ENCODE peak calls at places on chromosomes 12 and 14, in four cellular contexts. H, Z, D and A are unnamed samples.
A peak's percentile ranks its signal among the peaks of the same experiment; 100 is the strongest.

GRCh38 chr12:124167141-124167540 is 127.8 kb upstream of the RFLNA start:
- DNase-seq in H (no peak), Z (no peak), D (no peak), A (no peak)

GRCh38 chr12:1606021-1606622 is 11.7 kb upstream of the FBXL14 start:
- DNase-seq in D (no peak), Z (peak; percentile 72), H (peak; percentile 94), A (peak; percentile 51)

GRCh38 chr14:22122227-22123187 is 448.9 kb upstream of the OR4E1 start:
- DNase-seq in Z (no peak), H (no peak), D (peak; percentile 37), A (no peak)

GRCh38 chr12:132323171-132324010 is 6.0 kb downstream of the GALNT9 start:
- DNase-seq in Z (no peak), D (peak; percentile 47), H (no peak), A (no peak)

GRCh38 chr12:58395470-58395869 is 454.1 kb downstream of the ATP23 start:
- DNase-seq in H (no peak), Z (peak; percentile 26), D (no peak), A (no peak)

GRCh38 chr14:98859301-98859700 is 412.7 kb downstream of the BCL11B start:
- DNase-seq in Z (no peak), D (no peak), H (no peak), A (no peak)

GRCh38 chr12:69821441-69822204 is 3.4 kb upstream of the MYRFL start:
- DNase-seq in H (no peak), D (no peak), Z (peak; percentile 42), A (no peak)

GRCh38 chr12:26492406-26492805 is 297.0 kb downstream of the SSPN start:
- DNase-seq in D (no peak), H (no peak), Z (no peak), A (no peak)

GRCh38 chr12:109752117-109753053 is 38.8 kb downstream of the FAM222A start:
- DNase-seq in H (no peak), Z (no peak), D (no peak), A (peak; percentile 91)

GRCh38 chr12:116288735-116289134 is 11.2 kb upstream of the MED13L start:
- DNase-seq in Z (no peak), H (no peak), D (no peak), A (no peak)

GRCh38 chr12:59596232-59597143 is 659 bp downstream of the SLC16A7 start:
- DNase-seq in H (peak; percentile 83), D (peak; percentile 92), Z (peak; percentile 41), A (peak; percentile 8)

GRCh38 chr12:101981868-101982267 is 79.9 kb downstream of the WASHC3 start:
- DNase-seq in Z (no peak), H (no peak), D (no peak), A (no peak)
- H3K27ac ChIP-seq in Z (no peak overlapping the region), H (peak overlapping the region; percentile 9), D (no peak overlapping the region), A (no peak overlapping the region)

GRCh38 chr12:48013287-48013686 is 9.0 kb upstream of the COL2A1 start:
- DNase-seq in H (no peak), Z (no peak), D (no peak), A (no peak)
- H3K27me3 ChIP-seq in H (peaks cover 36% of the 10 kb centered on the region), Z (peaks cover 24% of the 10 kb centered on the region), D (no peaks in the 10 kb centered on the region), A (no peaks in the 10 kb centered on the region)

GRCh38 chr12:13587721-13588389 is 391.3 kb downstream of the EMP1 start:
- DNase-seq in H (no peak), Z (no peak), D (no peak), A (no peak)
- H3K4me3 ChIP-seq in H (no peak overlapping the region), Z (no peak overlapping the region), D (no peak overlapping the region), A (no peak overlapping the region)

DNA sequence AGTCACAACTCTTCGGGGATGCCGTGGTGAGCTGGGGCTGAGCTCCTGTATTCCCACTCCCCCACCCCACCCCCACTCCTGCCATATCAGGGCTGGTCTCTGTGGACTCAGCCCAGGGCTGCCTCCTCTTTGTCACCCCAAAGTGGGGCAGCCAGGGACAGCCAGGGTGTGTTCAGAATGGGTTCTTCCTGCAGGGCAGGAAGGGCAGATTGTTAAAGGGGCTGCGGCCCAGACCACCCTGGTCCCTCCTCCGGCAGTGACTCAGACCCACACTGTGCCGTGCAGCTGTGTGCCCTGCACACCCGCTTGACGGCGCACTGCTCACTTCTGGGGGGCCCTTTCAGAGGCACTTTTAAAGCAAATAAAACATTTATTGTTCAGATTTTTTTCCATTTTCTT is 9.3 kb downstream of the SLC48A1 start:
- DNase-seq in Z (no peak), H (no peak), D (no peak), A (no peak)
- H3K27ac ChIP-seq in Z (no peak overlapping the region), H (peak overlapping the region; percentile 33), D (no peak overlapping the region), A (peak overlapping the region; percentile 35)

GRCh38 chr14:35299708-35300107 is 7.5 kb downstream of the PSMA6 start:
- DNase-seq in D (no peak), H (no peak), Z (no peak), A (no peak)
- H3K27me3 ChIP-seq in D (no peaks in the 10 kb centered on the region), H (no peaks in the 10 kb centered on the region), Z (no peaks in the 10 kb centered on the region), A (no peaks in the 10 kb centered on the region)

GRCh38 chr14:34980337-34980900 is 2.4 kb upstream of the SRP54 start:
- DNase-seq in Z (no peak), D (no peak), H (no peak), A (no peak)
- H3K4me3 ChIP-seq in Z (peak overlapping the region; percentile 94), D (peak overlapping the region; percentile 82), H (peak overlapping the region; percentile 85), A (peak overlapping the region; percentile 96)

GRCh38 chr14:103892247-103892646 is 36.0 kb upstream of the TDRD9 start:
- DNase-seq in Z (no peak), D (no peak), H (no peak), A (no peak)

GRCh38 chr14:103896578-103896977 is 31.7 kb upstream of the TDRD9 start:
- DNase-seq in H (no peak), D (no peak), Z (no peak), A (no peak)

GRCh38 chr14:103894723-103895059 is 33.6 kb upstream of the TDRD9 start:
- DNase-seq in D (no peak), Z (no peak), H (no peak), A (no peak)

GRCh38 chr14:103891667-103892215 is 36.5 kb upstream of the TDRD9 start:
- DNase-seq in H (no peak), Z (no peak), D (no peak), A (no peak)

DNA sequence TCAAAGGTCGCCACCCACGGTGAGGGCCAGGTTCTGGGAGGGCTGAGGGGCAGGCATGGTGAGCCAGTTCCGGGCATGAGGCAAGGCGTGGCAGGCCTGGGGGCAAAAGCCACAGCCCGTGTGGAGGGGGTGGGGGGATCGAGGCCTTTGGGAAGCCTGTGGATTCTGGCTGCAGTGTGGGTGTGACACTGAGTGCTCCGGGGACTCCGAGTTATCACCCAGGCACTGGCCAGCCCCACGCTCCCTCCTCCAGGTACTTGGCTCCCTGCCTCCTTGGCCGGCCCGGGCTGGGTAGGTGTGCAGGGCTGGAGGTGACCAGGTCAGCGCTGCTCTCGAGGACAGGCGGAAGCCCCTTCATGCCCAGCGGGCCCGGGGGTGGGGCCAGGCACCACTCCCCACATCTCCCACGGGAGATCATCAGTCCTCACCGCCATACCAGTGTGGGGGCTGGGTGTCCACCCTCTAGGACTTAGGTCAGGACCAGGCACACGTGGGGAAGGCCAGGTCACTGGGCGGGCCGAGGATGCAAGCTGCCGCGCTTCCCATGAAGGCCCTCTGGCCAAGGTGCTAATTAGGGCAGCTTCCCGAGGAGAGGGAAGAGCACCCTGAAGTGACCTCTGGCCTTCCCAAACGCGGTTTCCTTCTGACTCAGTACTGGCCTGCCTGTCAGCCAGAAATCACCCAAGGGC is 34.1 kb upstream of the TDRD9 start:
- DNase-seq in D (no peak), Z (no peak), H (no peak), A (no peak)
- H3K27ac ChIP-seq in D (no peak overlapping the region), Z (no peak overlapping the region), H (no peak overlapping the region), A (no peak overlapping the region)

GRCh38 chr12:114692558-114693531 is 8.9 kb upstream of the TBX3 start:
- DNase-seq in H (no peak), Z (no peak), D (no peak), A (no peak)
- H3K27me3 ChIP-seq in H (peaks cover 100% of the 10 kb centered on the region), Z (peaks cover 38% of the 10 kb centered on the region), D (peaks cover 2% of the 10 kb centered on the region), A (peaks cover 69% of the 10 kb centered on the region)

GRCh38 chr14:23407516-23408306 is at the start of gene MYH6:
- DNase-seq in D (no peak), Z (no peak), H (no peak), A (no peak)
- H3K4me3 ChIP-seq in D (no peak within 1 kb of the TSS), Z (no peak within 1 kb of the TSS), H (peak within 1 kb of the TSS; percentile 65), A (no peak within 1 kb of the TSS)

GRCh38 chr12:117440384-117440783 is 79.0 kb upstream of the NOS1 start:
- DNase-seq in D (no peak), Z (no peak), H (no peak), A (no peak)

GRCh38 chr12:117441751-117442150 is 80.3 kb upstream of the NOS1 start:
- DNase-seq in Z (no peak), H (peak; percentile 70), D (no peak), A (peak; percentile 9)

GRCh38 chr12:117438809-117439208 is 77.4 kb upstream of the NOS1 start:
- DNase-seq in D (no peak), H (no peak), Z (no peak), A (no peak)

GRCh38 chr12:117444781-117445180 is 83.4 kb upstream of the NOS1 start:
- DNase-seq in Z (no peak), H (no peak), D (no peak), A (peak; percentile 62)

GRCh38 chr12:117439531-117440001 is 78.1 kb upstream of the NOS1 start:
- DNase-seq in H (peak; percentile 24), Z (no peak), D (no peak), A (peak; percentile 14)
- H3K27ac ChIP-seq in H (peak overlapping the region; percentile 66), Z (no peak overlapping the region), D (no peak overlapping the region), A (no peak overlapping the region)